ENCODE peak calls at places on chromosomes 5 and 9, in seven cellular contexts. X is pancreas, G is neural crest cell, O is PC-3, N is cardiac fibroblast, S is lower leg skin, U is Panc1. Y is an unnamed sample.

GRCh38 chr9:33452828-33453271 is 5.5 kb upstream of the AQP3 start:
- DNase-seq in X (peak), N (peak), G (peak), S (peak), U (no peak), O (peak), Y (no peak)

GRCh38 chr9:34547960-34548603 is 25.3 kb upstream of the ENHO start:
- DNase-seq in U (no peak), X (peak), O (no peak), S (peak), N (peak), G (peak), Y (peak)

GRCh38 chr9:120708526-120709224 is 5.6 kb downstream of the MEGF9 start:
- DNase-seq in G (no peak), X (no peak), S (no peak), O (peak), U (no peak), N (peak), Y (no peak)

GRCh38 chr9:91415290-91415689 is 8.3 kb downstream of the NFIL3 start:
- DNase-seq in O (no peak), X (no peak), G (no peak), N (no peak), S (no peak), U (no peak), Y (no peak)

GRCh38 chr9:136946228-136946892 is 1.3 kb downstream of the C8G start:
- DNase-seq in S (no peak), X (peak), N (no peak), U (no peak), O (no peak), G (no peak), Y (no peak)

GRCh38 chr5:12022444-12022843 is 118.2 kb upstream of the CTNND2 start:
- DNase-seq in O (no peak), U (no peak), G (no peak), S (no peak), X (no peak), N (no peak), Y (no peak)

GRCh38 chr9:122315534-122315933 is 50.9 kb downstream of the MRRF start:
- DNase-seq in X (no peak), N (no peak), G (no peak), U (no peak), S (no peak), O (no peak), Y (no peak)

GRCh38 chr9:114316605-114317230 is 6.2 kb upstream of the ORM1 start:
- DNase-seq in G (no peak), U (no peak), O (no peak), X (no peak), S (no peak), N (no peak), Y (no peak)

GRCh38 chr9:136077491-136077890 is 17.6 kb downstream of the NACC2 start:
- DNase-seq in G (no peak), S (no peak), N (no peak), O (no peak), X (no peak), U (no peak), Y (no peak)

GRCh38 chr9:74953235-74953741 is 576 bp upstream of the C9orf40 start:
- DNase-seq in N (no peak), S (no peak), O (no peak), X (no peak), G (no peak), U (no peak), Y (no peak)

GRCh38 chr5:8333977-8334376 is 465.0 kb downstream of the MTRR start:
- DNase-seq in U (no peak), G (no peak), S (no peak), N (no peak), X (no peak), O (no peak), Y (no peak)

GRCh38 chr5:122965111-122965510 is 71.4 kb downstream of the PPIC start:
- DNase-seq in N (no peak), G (no peak), O (no peak), X (no peak), S (no peak), U (no peak), Y (no peak)

GRCh38 chr5:98700730-98701129 is 72.7 kb upstream of the RGMB start:
- DNase-seq in N (peak), O (no peak), S (no peak), X (no peak), G (no peak), U (no peak), Y (no peak)

GRCh38 chr5:134131578-134132350 is 17.3 kb downstream of the TCF7 start:
- DNase-seq in G (no peak), O (no peak), S (no peak), U (no peak), N (no peak), X (no peak), Y (no peak)

GRCh38 chr5:134133213-134133994 is 18.9 kb downstream of the TCF7 start:
- DNase-seq in G (no peak), U (no peak), N (no peak), S (no peak), X (no peak), O (no peak), Y (no peak)

GRCh38 chr5:134131165-134131564 is 16.7 kb downstream of the TCF7 start:
- DNase-seq in X (no peak), O (no peak), S (no peak), N (no peak), G (no peak), U (no peak), Y (no peak)

GRCh38 chr5:134133995-134134541 is 19.6 kb downstream of the TCF7 start:
- DNase-seq in U (no peak), O (no peak), N (no peak), G (no peak), S (no peak), X (no peak), Y (no peak)

GRCh38 chr5:134132372-134133212 is 18.1 kb downstream of the TCF7 start:
- DNase-seq in U (no peak), O (no peak), S (no peak), N (no peak), X (no peak), G (no peak), Y (no peak)
- TF ChIP-seq CTCF in U (no peak), O (no peak), S (no peak), N (no peak), X (no peak), G (no peak), Y (no peak)

GRCh38 chr9:116365056-116365471 is 211.5 kb downstream of the PAPPA start:
- DNase-seq in N (peak), S (peak), G (no peak), U (no peak), O (peak), X (peak), Y (peak)
- TF ChIP-seq CTCF in N (peak), S (no peak), G (no peak), U (no peak), O (no peak), X (no peak), Y (no peak)

GRCh38 chr5:147510885-147511284 is 1.0 kb upstream of the DPYSL3 start:
- DNase-seq in X (no peak), O (no peak), G (no peak), S (no peak), N (no peak), U (no peak), Y (no peak)

GRCh38 chr5:147507480-147508126 is 2.3 kb downstream of the DPYSL3 start:
- DNase-seq in S (no peak), G (no peak), O (peak), U (no peak), N (peak), X (no peak), Y (no peak)

GRCh38 chr5:147509041-147509709 is 693 bp downstream of the DPYSL3 start:
- DNase-seq in S (no peak), N (peak), U (no peak), X (no peak), G (peak), O (peak), Y (peak)

GRCh38 chr5:147508711-147509040 is 1.2 kb downstream of the DPYSL3 start:
- DNase-seq in N (no peak), S (no peak), U (no peak), O (no peak), G (no peak), X (no peak), Y (no peak)

DNA sequence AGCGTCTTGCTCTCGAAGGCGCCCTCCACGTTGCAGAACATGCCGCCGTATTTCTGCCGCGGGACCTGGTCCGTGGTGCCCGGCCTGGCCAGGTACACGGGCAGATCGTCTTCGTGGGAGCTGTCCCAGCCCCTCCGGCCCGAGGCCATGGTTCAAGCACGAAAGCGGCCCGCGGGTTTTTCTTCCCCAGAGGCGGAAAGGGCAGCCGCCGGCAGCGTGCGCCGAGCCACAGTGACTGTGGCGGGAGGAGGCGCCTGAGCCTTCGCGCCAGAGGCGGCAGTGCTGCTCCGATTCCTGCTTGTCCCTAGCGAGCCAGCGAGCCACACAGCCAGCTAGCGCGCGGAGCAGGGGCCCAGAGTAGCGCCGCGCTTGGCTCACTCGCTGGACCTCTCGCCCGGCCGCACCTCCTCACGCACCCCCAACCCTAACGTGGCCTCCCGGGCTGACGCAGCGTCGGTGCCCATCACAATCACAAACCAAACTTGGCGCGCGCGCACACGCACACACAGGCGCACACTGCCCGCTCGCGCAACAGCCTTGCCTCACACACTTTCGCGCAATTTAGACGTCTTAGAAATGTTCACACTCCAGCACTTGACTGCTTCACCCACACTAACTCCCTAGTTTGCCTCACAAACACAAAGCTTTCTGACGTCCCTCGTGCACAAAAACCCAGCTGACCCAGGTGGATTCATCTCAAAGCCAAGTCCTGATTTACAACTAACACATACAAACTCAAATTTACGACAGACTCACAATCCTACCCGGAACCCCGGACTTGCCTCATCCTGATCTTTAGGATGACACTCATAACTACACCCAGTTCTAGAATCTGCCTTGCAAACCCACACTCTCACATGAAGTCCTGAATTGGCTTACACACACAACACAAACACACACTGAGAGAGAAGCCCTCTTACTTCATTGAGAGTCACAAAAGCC is at the start of gene DPYSL3:
- DNase-seq in G (peak), U (no peak), S (peak), X (peak), N (peak), O (peak), Y (peak)
- TF ChIP-seq CTCF in G (peak), U (peak), S (no peak), X (no peak), N (peak), O (peak), Y (no peak)

DNA sequence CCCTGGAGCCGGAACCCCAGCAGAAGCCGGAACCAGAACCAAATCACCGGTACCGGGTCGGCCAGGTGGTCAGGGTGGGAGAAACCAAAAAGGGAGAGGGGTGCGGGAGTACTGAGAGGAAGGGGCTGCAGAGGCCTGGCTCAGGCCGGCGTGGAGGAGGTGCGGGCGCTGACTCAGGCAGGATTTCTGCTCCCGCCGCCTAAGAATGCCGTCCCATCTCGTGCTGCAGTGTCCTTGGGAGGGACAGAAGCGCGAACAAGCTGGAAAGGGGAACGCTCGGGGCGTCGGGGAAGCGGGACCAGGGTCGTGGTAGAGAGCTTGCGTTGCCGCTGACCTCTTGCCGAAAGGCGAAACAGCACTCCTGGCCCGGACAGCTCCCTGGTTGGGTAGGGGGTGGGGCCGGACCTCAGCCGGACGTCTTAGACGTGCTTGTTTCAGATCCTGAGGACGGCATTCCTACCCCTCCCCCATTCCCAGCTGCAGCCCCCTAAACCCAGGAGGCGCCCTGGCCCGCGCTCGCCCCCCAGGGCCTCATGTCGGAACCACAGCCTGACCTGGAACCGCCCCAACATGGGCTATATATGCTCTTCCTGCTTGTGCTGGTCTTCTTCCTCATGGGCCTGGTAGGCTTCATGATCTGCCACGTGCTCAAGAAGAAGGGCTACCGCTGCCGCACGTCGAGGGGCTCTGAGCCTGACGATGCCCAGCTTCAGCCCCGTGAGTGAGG is 1.1 kb downstream of the RELL2 start:
- DNase-seq in X (peak), O (no peak), S (peak), N (peak), G (peak), U (no peak), Y (peak)
- TF ChIP-seq CTCF in X (no peak), O (no peak), S (no peak), N (peak), G (peak), U (peak), Y (peak)

GRCh38 chr5:124888050-124888506 is 141.6 kb upstream of the ZNF608 start:
- DNase-seq in O (no peak), N (no peak), S (no peak), X (peak), G (no peak), U (no peak), Y (no peak)
- TF ChIP-seq CTCF in O (no peak), N (no peak), S (no peak), X (no peak), G (peak), U (peak), Y (no peak)